ENCODE peak calls at places on chromosome 12, in four cellular contexts. O is SJSA1, M is mucosa of descending colon, D is uterus. V is an unnamed sample. For H3K4me1, the result is how much of the 10 kb centered on the place peaks cover.

GRCh38 chr12:122437656-122438121 is 15.2 kb upstream of the CLIP1 start:
- DNase-seq in O (no peak), M (peak), D (peak), V (no peak)

GRCh38 chr12:69739287-69740191 is 879 bp downstream of the RAB3IP start:
- DNase-seq in O (peak), M (peak), D (peak), V (peak)

GRCh38 chr12:95796225-95796981 is 5.8 kb upstream of the NTN4 start:
- DNase-seq in O (no peak), M (no peak), D (no peak), V (no peak)

GRCh38 chr12:88242939-88243338 is 100.8 kb downstream of the TMTC3 start:
- DNase-seq in O (no peak), M (no peak), D (no peak), V (no peak)

GRCh38 chr12:65536876-65537661 is 258.6 kb downstream of the MSRB3 start:
- DNase-seq in O (peak), M (no peak), D (peak), V (no peak)

GRCh38 chr12:69684472-69684871 is 14.6 kb downstream of the BEST3 start:
- DNase-seq in O (no peak), M (no peak), D (no peak), V (no peak)

GRCh38 chr12:121144416-121144914 is 11.8 kb downstream of the P2RX7 start:
- DNase-seq in O (no peak), M (no peak), D (no peak), V (no peak)

GRCh38 chr12:12839886-12840285 is 26.7 kb downstream of the DDX47 start:
- DNase-seq in O (peak), M (peak), D (no peak), V (no peak)

GRCh38 chr12:8947737-8948136 is 1.7 kb downstream of the M6PR start:
- DNase-seq in O (no peak), M (no peak), D (no peak), V (no peak)

GRCh38 chr12:8949525-8950286 is at the start of gene M6PR:
- DNase-seq in O (peak), M (peak), D (peak), V (peak)

GRCh38 chr12:8948711-8949524 is 527 bp downstream of the M6PR start:
- DNase-seq in O (no peak), M (no peak), D (no peak), V (no peak)

GRCh38 chr12:8943565-8944186 is 5.8 kb downstream of the M6PR start:
- DNase-seq in O (no peak), M (no peak), D (no peak), V (no peak)

DNA sequence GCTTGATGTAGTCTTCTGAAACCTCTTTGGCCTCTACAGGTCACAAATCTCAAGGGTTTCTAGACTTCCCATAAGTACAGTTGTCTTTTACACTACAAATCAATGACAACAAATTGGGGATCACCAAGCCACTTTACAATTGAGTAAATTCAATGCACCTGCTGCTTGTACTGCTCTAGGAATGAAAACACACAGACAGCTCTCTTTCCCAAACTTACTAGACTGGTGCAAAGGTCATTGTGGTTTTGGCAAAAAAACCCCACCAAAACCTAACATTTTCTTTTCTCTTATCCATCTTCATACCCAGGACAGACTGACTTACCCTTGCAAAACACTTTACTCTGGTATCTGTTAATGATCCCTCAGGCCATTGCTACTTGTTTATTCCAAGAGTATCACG is 2.7 kb downstream of the M6PR start:
- DNase-seq in O (no peak), M (no peak), D (no peak), V (no peak)
- H3K4me3 ChIP-seq in O (no peak), M (no peak), D (no peak), V (no peak)

DNA sequence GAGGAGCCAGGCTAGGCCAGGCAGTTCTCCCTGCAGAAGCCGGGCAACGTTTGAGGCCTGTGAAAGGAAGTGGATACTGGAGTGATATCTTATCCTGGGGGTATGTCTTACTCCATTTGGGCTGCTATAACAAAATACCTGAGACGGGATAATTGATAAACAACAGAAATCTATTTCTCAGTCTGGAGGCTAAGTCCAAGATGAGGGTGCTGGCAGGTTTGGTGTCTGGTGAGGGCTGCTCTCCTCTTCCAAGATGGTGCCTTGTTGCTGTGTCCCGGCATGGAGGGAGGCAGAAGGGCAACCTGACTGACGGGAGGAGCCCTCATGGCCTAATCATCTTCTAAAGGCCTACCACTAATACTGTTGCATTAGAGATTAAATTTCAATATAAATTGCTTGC is 15.7 kb upstream of the GALNT6 start:
- DNase-seq in O (no peak), M (no peak), D (no peak), V (no peak)
- H3K4me1 ChIP-seq in O (half or more), M (under half), D (under half), V (half or more)

DNA sequence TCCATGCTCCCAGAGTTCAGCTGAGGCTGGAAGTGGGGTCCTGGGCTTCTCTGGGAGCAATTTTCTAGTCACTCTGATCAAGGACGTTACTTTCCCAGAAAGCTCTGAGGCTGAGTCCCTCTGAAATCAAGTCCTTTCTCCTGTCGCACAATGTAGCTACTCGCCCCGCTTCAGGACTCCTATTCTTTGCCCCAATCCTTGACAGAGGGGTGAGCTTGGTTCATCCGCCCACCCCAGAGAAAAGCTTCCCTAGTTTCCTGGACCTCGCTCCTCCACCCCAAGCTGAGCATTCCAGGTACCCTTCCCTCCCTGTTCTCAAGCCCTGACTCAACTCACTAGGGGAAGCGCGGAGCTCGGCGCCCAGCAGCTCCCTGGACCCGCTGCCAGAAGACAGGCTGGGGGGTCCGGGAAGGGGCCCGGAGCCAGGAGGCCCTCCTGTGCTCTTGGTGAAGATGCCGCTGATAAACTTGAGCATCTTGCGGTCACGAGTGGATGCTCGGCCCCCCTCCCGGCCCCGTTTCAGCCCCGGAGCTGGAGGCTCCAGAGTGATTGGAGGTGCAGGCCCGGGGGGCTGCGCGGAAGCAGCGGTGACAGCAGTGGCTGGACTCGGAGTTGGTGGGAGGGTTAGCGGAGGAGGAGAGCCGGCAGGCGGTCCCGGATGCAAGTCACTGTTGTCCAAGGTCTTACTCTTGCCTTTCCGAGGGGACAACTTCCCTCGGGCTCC is 1.6 kb downstream of the AGAP2 start:
- DNase-seq in O (peak), M (no peak), D (no peak), V (no peak)
- H3K4me3 ChIP-seq in O (no peak), M (no peak), D (no peak), V (no peak)

GRCh38 chr12:124679047-124679446 is 111.6 kb upstream of the NCOR2 start:
- DNase-seq in O (no peak), M (no peak), D (no peak), V (no peak)
- H3K4me1 ChIP-seq in O (half or more), M (under half), D (under half), V (under half)

GRCh38 chr12:108547633-108548172 is 13.3 kb downstream of the SART3 start:
- DNase-seq in O (no peak), M (no peak), D (no peak), V (no peak)

GRCh38 chr12:108543642-108544041 is 17.3 kb downstream of the SART3 start:
- DNase-seq in O (no peak), M (no peak), D (no peak), V (no peak)

GRCh38 chr12:108538796-108539195 is 22.2 kb downstream of the SART3 start:
- DNase-seq in O (no peak), M (no peak), D (no peak), V (no peak)

DNA sequence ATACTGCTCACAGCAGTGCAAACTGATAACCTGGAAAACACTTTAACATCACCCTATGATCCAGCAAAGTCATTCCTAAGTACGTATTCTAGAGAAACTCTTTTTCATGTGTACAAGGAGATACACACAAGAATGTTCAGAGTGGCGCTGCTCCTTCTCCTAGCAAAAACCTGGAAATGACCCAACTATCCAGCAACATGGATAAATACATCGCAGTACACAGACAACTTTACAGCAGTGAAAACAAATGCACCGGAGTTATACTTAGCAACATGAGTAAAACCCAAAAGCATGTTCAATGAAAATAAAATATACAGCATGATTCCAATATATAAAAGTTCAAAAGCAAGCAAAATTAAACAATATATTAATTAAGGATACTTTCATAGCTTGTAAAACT is 18.7 kb downstream of the SART3 start:
- DNase-seq in O (no peak), M (no peak), D (no peak), V (no peak)
- H3K4me3 ChIP-seq in O (no peak), M (no peak), D (no peak), V (no peak)

GRCh38 chr12:116282371-116283286 is 5.1 kb upstream of the MED13L start:
- DNase-seq in O (no peak), M (no peak), D (no peak), V (no peak)
- H3K4me1 ChIP-seq in O (under half), M (under half), D (under half), V (under half)

DNA sequence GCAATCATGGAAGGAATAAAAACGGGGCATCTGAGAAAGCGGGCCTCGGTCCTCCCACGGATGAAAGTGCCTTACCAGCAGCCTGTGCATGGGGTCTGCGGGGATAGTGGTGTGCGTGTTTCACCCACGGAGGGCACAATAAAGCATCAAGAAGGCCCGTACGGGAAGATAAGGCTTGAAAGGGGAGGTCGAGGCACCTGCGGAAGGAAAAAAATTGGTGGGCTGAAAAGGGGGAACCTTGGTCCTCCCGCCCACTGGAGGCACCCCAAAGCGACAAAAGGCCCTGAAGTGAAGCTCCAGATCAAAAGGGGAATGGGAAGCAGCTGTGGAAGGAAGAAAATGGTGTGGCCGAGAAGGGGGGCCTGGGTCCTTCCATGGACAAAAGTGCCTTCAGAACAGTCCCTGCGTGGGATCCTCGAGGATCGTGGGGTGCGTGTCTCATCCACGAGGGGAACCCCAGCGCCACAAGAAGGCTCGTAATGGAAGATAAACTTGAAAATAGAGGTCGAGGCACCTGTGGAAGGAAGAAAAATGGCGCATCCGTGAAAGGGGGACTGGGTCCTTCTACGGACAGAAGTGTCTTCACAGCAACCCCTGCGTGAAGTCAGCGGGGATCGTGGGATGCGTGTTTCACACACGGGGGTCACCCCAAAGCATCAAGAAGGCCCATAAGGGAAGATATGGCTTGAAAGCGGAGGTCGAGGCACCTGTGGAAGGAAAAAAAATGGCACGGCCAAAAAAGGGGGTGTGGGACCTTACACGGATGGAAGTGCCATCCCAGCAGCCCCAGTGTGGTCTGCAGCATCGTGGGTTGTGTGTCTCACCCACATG is 276.9 kb downstream of the ALG10 start:
- DNase-seq in O (no peak), M (peak), D (no peak), V (no peak)
- H3K4me3 ChIP-seq in O (no peak), M (no peak), D (no peak), V (no peak)

GRCh38 chr12:93130371-93131049 is 201.4 kb upstream of the EEA1 start:
- DNase-seq in O (no peak), M (no peak), D (no peak), V (no peak)
- H3K4me1 ChIP-seq in O (under half), M (under half), D (under half), V (under half)

V was measured in BE2C.